ENCODE peak calls at places on chromosomes 3 and 15, in seven cellular contexts. J, M, N, D, L, Z and O are unnamed samples.

GRCh38 chr15:74438696-74439316 is 5.0 kb upstream of the SEMA7A start:
- DNase-seq in Z (peak; percentile 53), M (peak; percentile 84), D (peak; percentile 42), J (peak; percentile 80), N (peak; percentile 66), L (peak; percentile 82), O (peak; percentile 91)

GRCh38 chr3:197798863-197799262 is 7.8 kb downstream of the LRCH3 start:
- DNase-seq in L (no peak), M (no peak), Z (no peak), N (no peak), D (no peak), J (no peak), O (no peak)

GRCh38 chr3:4376499-4376898 is 73.3 kb downstream of the SETMAR start:
- DNase-seq in L (no peak), D (no peak), M (no peak), J (no peak), Z (no peak), N (no peak), O (no peak)

GRCh38 chr3:185317674-185318073 is 45.3 kb upstream of the MAP3K13 start:
- DNase-seq in L (no peak), Z (no peak), N (peak; percentile 80), M (no peak), D (no peak), J (no peak), O (no peak)

GRCh38 chr3:41224120-41224806 is 25.0 kb downstream of the CTNNB1 start:
- DNase-seq in N (no peak), L (peak; percentile 91), J (no peak), Z (peak; percentile 82), M (no peak), D (no peak), O (peak; percentile 90)

GRCh38 chr3:23791678-23792077 is 14.1 kb upstream of the UBE2E1 start:
- DNase-seq in N (no peak), Z (no peak), L (no peak), D (no peak), M (no peak), J (no peak), O (no peak)

GRCh38 chr15:50251638-50252182 is 13.8 kb downstream of the HDC start:
- DNase-seq in D (no peak), M (no peak), J (no peak), L (no peak), N (no peak), Z (no peak), O (no peak)

GRCh38 chr15:57592836-57593420 is 1.2 kb downstream of the MYZAP start:
- DNase-seq in Z (no peak), J (no peak), D (no peak), L (no peak), M (no peak), N (no peak), O (no peak)

GRCh38 chr3:129184396-129184656 is 630 bp upstream of the CNBP start:
- DNase-seq in D (no peak), M (peak; percentile 42), L (peak; percentile 38), N (no peak), J (no peak), Z (no peak), O (no peak)

GRCh38 chr3:28590216-28590615 is 241.6 kb upstream of the AZI2 start:
- DNase-seq in M (no peak), D (no peak), Z (no peak), J (no peak), N (no peak), L (no peak), O (peak; percentile 6)

GRCh38 chr3:58668247-58668646 is 1.7 kb upstream of the FAM3D start:
- DNase-seq in M (no peak), Z (no peak), N (no peak), J (no peak), D (no peak), L (no peak), O (no peak)

GRCh38 chr15:95160316-95160715 is 929.0 kb downstream of the MCTP2 start:
- DNase-seq in N (no peak), Z (no peak), J (no peak), M (no peak), D (no peak), L (no peak), O (no peak)

GRCh38 chr15:57259511-57260143 is 116.7 kb upstream of the CGNL1 start:
- DNase-seq in D (no peak), M (peak; percentile 13), Z (no peak), L (no peak), J (peak; percentile 61), N (no peak), O (no peak)

GRCh38 chr3:49871536-49872157 is 1.9 kb upstream of the CAMKV start:
- DNase-seq in L (no peak), J (no peak), Z (no peak), N (no peak), D (no peak), M (no peak), O (no peak)

GRCh38 chr15:101004986-101005747 is 86.0 kb downstream of the LRRK1 start:
- DNase-seq in L (no peak), Z (no peak), N (no peak), J (no peak), M (no peak), D (no peak), O (no peak)

GRCh38 chr3:115836944-115837343 is 213.6 kb downstream of the GAP43 start:
- DNase-seq in L (peak; percentile 45), Z (no peak), J (no peak), D (no peak), M (peak; percentile 34), N (no peak), O (peak; percentile 52)

GRCh38 chr3:149401926-149402310 is 24.5 kb upstream of the TM4SF1 start:
- DNase-seq in M (no peak), N (peak; percentile 57), Z (no peak), D (no peak), J (no peak), L (peak; percentile 59), O (no peak)

GRCh38 chr3:187679638-187680396 is 9.6 kb upstream of the SST start:
- DNase-seq in Z (peak; percentile 65), J (peak; percentile 96), D (peak; percentile 55), N (peak; percentile 71), L (peak; percentile 83), M (peak; percentile 72), O (peak; percentile 61)

GRCh38 chr3:112653209-112653871 is 12.4 kb upstream of the CCDC80 start:
- DNase-seq in M (no peak), D (no peak), L (peak; percentile 86), J (no peak), Z (peak; percentile 97), N (peak; percentile 96), O (peak; percentile 97)

GRCh38 chr3:112654492-112654891 is 13.5 kb upstream of the CCDC80 start:
- DNase-seq in J (no peak), Z (no peak), M (no peak), L (no peak), D (no peak), N (no peak), O (no peak)

GRCh38 chr3:112656045-112656444 is 15.1 kb upstream of the CCDC80 start:
- DNase-seq in Z (no peak), D (no peak), J (no peak), L (no peak), M (no peak), N (no peak), O (no peak)

GRCh38 chr3:112653881-112654300 is 12.9 kb upstream of the CCDC80 start:
- DNase-seq in M (no peak), D (no peak), J (no peak), N (peak; percentile 67), Z (peak; percentile 97), L (peak; percentile 81), O (peak; percentile 92)

DNA sequence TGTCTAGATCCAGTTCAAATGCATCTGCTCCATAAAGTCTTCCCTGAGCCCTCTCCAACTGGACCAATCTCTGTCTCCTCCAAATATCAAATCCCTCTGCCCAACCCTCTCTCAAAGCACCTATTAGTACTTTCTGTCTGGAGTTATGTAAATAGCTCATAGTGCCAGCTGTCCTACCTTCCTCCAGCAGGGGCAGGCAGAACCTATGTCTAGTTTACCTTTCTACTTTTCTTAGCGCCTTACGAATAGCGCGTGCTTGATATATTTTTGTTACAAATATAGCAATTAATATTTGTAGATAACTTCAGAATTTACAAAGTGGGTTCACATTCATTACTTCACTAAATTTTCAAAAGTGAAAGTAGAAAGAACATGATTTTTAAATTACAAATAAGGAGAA is 14.0 kb upstream of the CCDC80 start:
- DNase-seq in D (no peak), N (no peak), M (no peak), L (no peak), J (no peak), Z (no peak), O (no peak)
- TF ChIP-seq CTCF in D (no peak), N (peak; percentile 43), M (no peak), L (peak; percentile 17), J (no peak), Z (peak; percentile 41), O (no peak)

DNA sequence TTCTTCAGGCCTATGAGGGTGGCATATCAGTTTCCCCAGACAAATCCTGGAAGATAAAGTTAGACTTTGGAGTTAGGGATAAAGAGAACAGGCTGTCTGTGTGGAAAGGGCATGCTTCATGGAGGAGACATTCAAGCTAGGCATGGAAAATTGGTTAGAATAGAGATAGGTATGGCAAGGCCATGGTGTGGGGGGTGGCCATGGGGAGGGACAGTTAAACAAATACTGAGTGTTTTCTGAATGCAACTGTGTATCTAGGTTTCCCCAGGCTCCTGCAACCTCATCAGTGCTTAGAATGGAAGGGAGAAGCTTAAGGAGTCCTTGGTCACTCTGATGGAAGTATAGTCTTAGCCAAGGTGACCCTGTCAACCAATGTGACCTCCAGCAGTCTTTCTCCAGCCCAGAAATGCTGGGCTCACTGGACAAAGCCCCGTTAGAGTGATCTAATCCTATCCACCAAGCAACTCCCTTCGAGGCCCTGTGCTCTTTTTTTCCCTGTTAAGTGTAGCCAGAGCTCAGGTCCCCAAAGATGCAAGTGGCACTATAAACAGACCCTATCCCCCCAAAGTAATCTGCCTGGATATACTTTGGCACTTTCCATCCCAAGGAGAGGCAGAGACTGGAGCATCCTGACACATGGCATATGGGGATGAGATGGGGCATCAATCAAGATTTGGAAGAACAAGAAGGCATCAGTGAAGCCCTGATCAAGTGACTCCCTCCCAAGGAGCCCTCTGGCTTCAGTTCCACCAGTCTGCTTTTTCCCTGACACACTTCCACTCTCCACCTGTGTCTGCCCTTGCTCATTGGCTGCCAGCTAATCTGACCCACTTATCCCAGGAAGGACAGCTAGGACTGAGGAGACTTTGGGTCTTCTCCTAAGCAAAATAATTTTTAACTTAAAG is 5.6 kb upstream of the PKM start:
- DNase-seq in Z (no peak), L (no peak), D (no peak), M (no peak), J (no peak), N (no peak), O (no peak)
- H3K4me3 ChIP-seq in Z (peak overlapping the region; percentile 50), L (peak overlapping the region; percentile 49), D (no peak overlapping the region), M (no peak overlapping the region), J (no peak overlapping the region), N (peak overlapping the region; percentile 86), O (peak overlapping the region; percentile 64)

DNA sequence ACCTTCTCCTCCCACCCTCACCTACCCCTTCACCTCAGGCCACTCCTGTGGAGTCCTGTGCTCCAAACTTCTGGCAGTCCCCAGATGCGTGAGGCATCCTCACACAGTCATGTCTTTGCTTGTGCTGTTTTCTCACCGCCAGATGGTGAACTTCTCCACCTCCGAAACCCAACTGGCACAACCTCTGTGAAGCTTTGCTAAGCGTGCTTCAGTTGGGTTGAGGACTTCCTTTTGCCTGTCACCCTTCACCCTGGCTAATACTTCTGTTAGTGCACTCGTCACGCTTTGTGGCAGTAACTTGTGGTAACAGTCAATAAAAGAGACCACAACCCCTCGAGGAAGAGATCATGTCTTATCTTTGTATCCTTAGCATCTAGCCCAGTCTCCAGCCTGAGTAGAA is 42.0 kb upstream of the SKOR1 start:
- DNase-seq in M (peak; percentile 97), J (no peak), L (no peak), N (no peak), D (no peak), Z (no peak), O (no peak)
- TF ChIP-seq CTCF in M (peak; percentile 87), J (no peak), L (no peak), N (no peak), D (no peak), Z (no peak), O (no peak)

GRCh38 chr3:57158813-57159678 is 6.1 kb downstream of the IL17RD start:
- DNase-seq in J (no peak), D (no peak), M (peak; percentile 28), N (no peak), Z (no peak), L (no peak), O (no peak)
- H3K4me3 ChIP-seq in J (no peak overlapping the region), D (no peak overlapping the region), M (no peak overlapping the region), N (no peak overlapping the region), Z (no peak overlapping the region), L (no peak overlapping the region), O (no peak overlapping the region)